ENCODE peak calls at places on chromosome 20, in four cellular contexts. X, B, Z and F are unnamed samples.

GRCh38 chr20:62837790-62838458 is 21.1 kb downstream of the COL9A3 start:
- DNase-seq in X (peak; percentile 81), B (peak; percentile 74), Z (peak; percentile 17), F (peak; percentile 58)

GRCh38 chr20:40050596-40050995 is 638.4 kb downstream of the MAFB start:
- DNase-seq in X (no peak), B (no peak), Z (no peak), F (no peak)

GRCh38 chr20:34546751-34547181 is 11.8 kb upstream of the MAP1LC3A start:
- DNase-seq in X (no peak), B (no peak), Z (no peak), F (no peak)

GRCh38 chr20:50304883-50305635 is 114.4 kb downstream of the CEBPB start:
- DNase-seq in X (peak; percentile 61), B (peak; percentile 99), Z (peak; percentile 87), F (peak; percentile 94)

GRCh38 chr20:47304287-47304686 is 52.2 kb downstream of the ZMYND8 start:
- DNase-seq in X (peak; percentile 39), B (peak; percentile 72), Z (no peak), F (peak; percentile 53)

GRCh38 chr20:47334022-47334551 is 22.4 kb downstream of the ZMYND8 start:
- DNase-seq in X (no peak), B (peak; percentile 97), Z (no peak), F (peak; percentile 99)

GRCh38 chr20:44186674-44187053 is 324 bp downstream of the JPH2 start:
- DNase-seq in X (no peak), B (no peak), Z (no peak), F (no peak)

GRCh38 chr20:19549896-19550295 is 208.2 kb upstream of the RIN2 start:
- DNase-seq in X (no peak), B (no peak), Z (no peak), F (no peak)

GRCh38 chr20:52008874-52009273 is 182.7 kb downstream of the ZFP64 start:
- DNase-seq in X (no peak), B (no peak), Z (no peak), F (no peak)

GRCh38 chr20:61569836-61570235 is 317.8 kb downstream of the CDH4 start:
- DNase-seq in X (no peak), B (no peak), Z (no peak), F (no peak)

GRCh38 chr20:46512943-46513844 is at the start of gene ZNF334:
- DNase-seq in X (peak; percentile 62), B (peak; percentile 65), Z (peak; percentile 77), F (peak; percentile 61)

GRCh38 chr20:14723614-14724013 is 386.2 kb upstream of the FLRT3 start:
- DNase-seq in X (no peak), B (no peak), Z (no peak), F (no peak)

GRCh38 chr20:35491823-35492222 is 36.4 kb downstream of the CEP250 start:
- DNase-seq in X (no peak), B (no peak), Z (no peak), F (peak; percentile 15)

GRCh38 chr20:10621159-10621558 is 52.6 kb downstream of the JAG1 start:
- DNase-seq in X (no peak), B (no peak), Z (no peak), F (no peak)

GRCh38 chr20:10622657-10623418 is 51.0 kb downstream of the JAG1 start:
- DNase-seq in X (no peak), B (peak; percentile 72), Z (no peak), F (peak; percentile 83)

GRCh38 chr20:10618611-10619245 is 55.1 kb downstream of the JAG1 start:
- DNase-seq in X (no peak), B (peak; percentile 64), Z (no peak), F (no peak)

GRCh38 chr20:10616212-10616611 is 57.6 kb downstream of the JAG1 start:
- DNase-seq in X (no peak), B (no peak), Z (no peak), F (no peak)

DNA sequence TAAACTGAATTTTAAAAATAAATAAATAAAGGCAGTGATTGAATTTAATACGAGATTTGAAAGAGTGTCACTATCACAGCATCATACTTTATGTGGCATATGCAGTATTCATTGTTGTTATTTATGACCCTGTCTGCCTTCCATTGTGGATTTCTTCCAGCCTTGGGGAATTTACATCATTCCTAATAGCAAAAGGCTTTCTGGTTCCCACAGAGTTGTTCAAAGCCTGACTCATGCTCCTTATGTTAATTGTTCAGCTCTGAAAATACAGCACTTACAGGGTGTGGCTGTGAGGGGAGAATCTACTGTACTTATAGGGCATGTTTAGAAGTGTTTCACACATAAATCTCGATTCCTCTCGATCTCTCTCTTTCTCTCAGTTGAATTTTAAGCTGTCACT is 54.4 kb downstream of the JAG1 start:
- DNase-seq in X (no peak), B (peak; percentile 96), Z (no peak), F (peak; percentile 84)
- H3K4me3 ChIP-seq in X (no peak overlapping the region), B (no peak overlapping the region), Z (no peak overlapping the region), F (no peak overlapping the region)

GRCh38 chr20:16919841-16920240 is 171.7 kb downstream of the OTOR start:
- DNase-seq in X (no peak), B (no peak), Z (no peak), F (no peak)
- TF ChIP-seq CTCF in X (no peak), B (no peak), Z (no peak), F (no peak)

GRCh38 chr20:58623579-58624473 is 27.3 kb upstream of the STX16 start:
- DNase-seq in X (no peak), B (peak; percentile 90), Z (peak; percentile 33), F (peak; percentile 97)
- H3K4me3 ChIP-seq in X (no peak overlapping the region), B (no peak overlapping the region), Z (no peak overlapping the region), F (no peak overlapping the region)

DNA sequence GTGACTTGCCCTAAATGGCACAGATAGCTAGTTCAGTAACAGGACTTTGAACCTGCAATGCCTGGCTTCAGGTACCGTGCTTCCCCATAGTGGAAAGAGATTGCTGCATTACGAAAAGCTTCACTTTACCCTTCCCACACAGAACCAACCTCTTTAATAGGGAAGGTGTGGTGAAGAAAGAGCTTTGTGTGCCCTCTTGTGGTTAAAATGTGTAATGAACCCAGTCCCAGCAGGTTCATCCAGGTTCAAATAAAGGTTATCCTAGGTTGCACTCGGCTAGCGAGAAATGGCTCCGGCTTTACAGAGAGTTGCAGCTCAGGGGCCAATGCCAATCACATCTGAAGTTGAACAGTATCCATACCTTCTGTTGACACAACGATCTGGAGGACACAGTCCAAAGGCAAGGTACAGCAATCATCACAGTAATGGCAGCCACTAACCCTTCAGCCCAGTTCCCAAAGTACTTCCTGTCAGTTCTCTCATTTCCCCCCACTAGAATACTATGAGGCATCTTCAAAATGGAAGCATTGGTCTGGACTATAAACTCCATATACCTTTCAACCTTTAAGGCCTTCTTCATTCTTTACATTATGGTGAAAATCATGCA is 3.0 kb downstream of the DEFB115 start:
- DNase-seq in X (no peak), B (no peak), Z (no peak), F (peak; percentile 5)
- TF ChIP-seq CTCF in X (peak; percentile 6), B (no peak), Z (peak; percentile 15), F (peak; percentile 28)

GRCh38 chr20:6122873-6123649 is at the start of gene FERMT1:
- DNase-seq in X (peak; percentile 68), B (peak; percentile 66), Z (peak; percentile 63), F (peak; percentile 54)
- H3K4me3 ChIP-seq in X (peak within 1 kb of the TSS; percentile 51), B (peak within 1 kb of the TSS; percentile 72), Z (peak within 1 kb of the TSS; percentile 40), F (peak within 1 kb of the TSS; percentile 62)

GRCh38 chr20:21528870-21529269 is 15.0 kb upstream of the NKX2-2 start:
- DNase-seq in X (no peak), B (no peak), Z (no peak), F (no peak)
- TF ChIP-seq CTCF in X (no peak), B (no peak), Z (no peak), F (no peak)

DNA sequence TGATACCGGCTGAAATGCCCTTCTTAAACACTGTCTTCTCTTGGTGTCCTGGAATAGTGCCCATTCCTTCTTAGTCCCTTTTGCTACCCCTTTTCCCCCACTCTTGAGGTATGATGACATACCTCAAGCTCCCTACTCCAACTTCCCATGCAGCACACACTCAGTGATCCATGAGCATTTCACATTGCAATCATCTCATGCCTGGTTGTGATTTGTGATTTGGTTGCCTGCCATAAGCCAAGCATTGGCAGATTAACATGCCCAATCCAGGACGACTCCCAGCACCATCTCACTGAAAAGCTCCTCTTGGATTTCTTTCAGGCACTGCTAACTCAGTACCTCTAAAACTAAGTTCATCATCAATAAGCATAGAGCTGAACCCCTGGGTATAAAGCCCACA is 14.7 kb upstream of the PTPRA start:
- DNase-seq in X (no peak), B (no peak), Z (no peak), F (no peak)
- H3K4me3 ChIP-seq in X (no peak overlapping the region), B (no peak overlapping the region), Z (no peak overlapping the region), F (no peak overlapping the region)

GRCh38 chr20:58053391-58054055 is 174.9 kb downstream of the ANKRD60 start:
- DNase-seq in X (no peak), B (no peak), Z (no peak), F (no peak)

GRCh38 chr20:58056021-58056591 is 172.3 kb downstream of the ANKRD60 start:
- DNase-seq in X (no peak), B (no peak), Z (no peak), F (no peak)

GRCh38 chr20:58051367-58051766 is 177.1 kb downstream of the ANKRD60 start:
- DNase-seq in X (no peak), B (no peak), Z (no peak), F (no peak)

GRCh38 chr20:58054082-58054481 is 174.4 kb downstream of the ANKRD60 start:
- DNase-seq in X (no peak), B (no peak), Z (no peak), F (no peak)

GRCh38 chr20:58054744-58055373 is 173.6 kb downstream of the ANKRD60 start:
- DNase-seq in X (no peak), B (no peak), Z (peak; percentile 48), F (peak; percentile 4)
- TF ChIP-seq CTCF in X (no peak), B (no peak), Z (no peak), F (no peak)

GRCh38 chr20:10654630-10655029 is 19.2 kb downstream of the JAG1 start:
- DNase-seq in X (peak; percentile 46), B (no peak), Z (no peak), F (no peak)
- H3K4me3 ChIP-seq in X (no peak overlapping the region), B (no peak overlapping the region), Z (no peak overlapping the region), F (no peak overlapping the region)

DNA sequence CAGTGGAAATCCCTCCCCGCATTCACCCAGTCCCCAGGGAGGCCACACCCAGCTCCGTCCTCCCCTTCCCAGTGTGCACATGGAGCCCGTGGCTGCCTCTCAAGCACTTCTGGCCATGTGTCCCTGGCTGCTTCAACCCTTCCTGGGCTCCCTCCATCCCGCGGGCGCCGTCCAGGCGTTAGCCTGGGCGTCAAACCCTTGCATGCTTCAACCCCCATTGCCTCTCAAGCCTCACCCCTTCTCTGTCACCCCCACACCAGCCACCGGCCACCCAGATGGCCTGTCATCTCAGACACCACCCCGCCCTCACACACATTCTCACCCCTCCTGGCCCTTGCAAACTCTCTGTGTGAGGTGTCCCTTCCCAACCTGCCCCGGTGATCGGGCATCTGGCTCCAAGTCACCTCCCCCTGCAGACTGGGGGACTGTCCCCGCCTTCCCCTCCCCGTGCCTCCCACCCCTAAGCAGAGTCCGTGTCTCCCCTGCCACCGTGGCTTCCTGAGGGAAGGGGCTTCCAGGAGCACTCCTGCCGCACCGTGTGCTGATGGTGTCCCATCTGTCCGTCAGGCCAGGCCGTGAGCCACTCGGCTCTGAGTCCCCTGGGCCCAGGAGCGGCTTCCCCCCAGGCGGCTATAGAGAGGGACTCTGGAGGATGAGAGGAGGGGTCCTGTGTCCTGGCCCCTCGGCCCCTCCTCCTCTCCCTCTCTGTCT is 71.4 kb downstream of the SRC start:
- DNase-seq in X (no peak), B (no peak), Z (no peak), F (no peak)
- TF ChIP-seq CTCF in X (no peak), B (no peak), Z (no peak), F (no peak)